ENCODE peak calls at places on chromosomes 4 and X, in four cellular contexts. A is activated T-cell treated with anti-CD3 and anti-CD28 coated beads for 48 hours, F is ACHN, D is left cardiac atrium. U is an unnamed sample.

GRCh38 chr4:44194365-44194764 is 254.2 kb downstream of the KCTD8 start:
- DNase-seq in A (no peak), F (no peak), D (no peak), U (no peak)

GRCh38 chrX:118540342-118540741 is 44.7 kb downstream of the DOCK11 start:
- DNase-seq in A (no peak), F (no peak), D (no peak), U (no peak)

GRCh38 chr4:184315675-184316359 is 98.1 kb upstream of the ENPP6 start:
- DNase-seq in A (no peak), F (no peak), D (no peak), U (no peak)

GRCh38 chr4:123386608-123387007 is 10.0 kb upstream of the SPRY1 start:
- DNase-seq in A (no peak), F (no peak), D (no peak), U (no peak)

GRCh38 chrX:37315511-37316248 is 33.5 kb upstream of the PRRG1 start:
- DNase-seq in A (no peak), F (no peak), D (no peak), U (no peak)

GRCh38 chr4:164095313-164096110 is 601.0 kb downstream of the TMA16 start:
- DNase-seq in A (no peak), F (no peak), D (no peak), U (no peak)

GRCh38 chr4:1367230-1367935 is 20.4 kb downstream of the UVSSA start:
- DNase-seq in A (no peak), F (no peak), D (no peak), U (no peak)

GRCh38 chr4:37510626-37511025 is 175.6 kb downstream of the RELL1 start:
- DNase-seq in A (no peak), F (no peak), D (no peak), U (no peak)

GRCh38 chr4:41747230-41748055 is 1.1 kb downstream of the PHOX2B start:
- DNase-seq in A (no peak), F (no peak), D (no peak), U (no peak)

GRCh38 chr4:158890294-158890693 is 121.5 kb downstream of the FNIP2 start:
- DNase-seq in A (no peak), F (no peak), D (no peak), U (no peak)